ENCODE peak calls at places on chromosomes 13 and 19, in eight cellular contexts. K is naive thymus-derived CD8-positive, alpha-beta T cell; B is naive B cell; D is HEK293T; Y is frontal cortex; N is Right ventricle myocardium superior; M is CD4-positive, alpha-beta T cell; V is AG09309. E is an unnamed sample.

GRCh38 chr13:43878897-43879322 is 630 bp downstream of the CCDC122 start:
- DNase-seq in K (no peak), D (peak), V (peak), Y (peak), B (peak), N (peak), M (peak), E (peak)

GRCh38 chr13:66483712-66484111 is 746.4 kb downstream of the PCDH9 start:
- DNase-seq in D (no peak), Y (no peak), M (no peak), K (no peak), V (no peak), B (no peak), N (no peak), E (no peak)

GRCh38 chr13:24680258-24680920 is at the start of gene ATP12A:
- DNase-seq in N (no peak), Y (peak), K (no peak), V (no peak), B (no peak), D (peak), M (no peak), E (no peak)

GRCh38 chr13:105016266-105016665 is 1519.2 kb downstream of the EFNB2 start:
- DNase-seq in K (no peak), Y (no peak), D (no peak), B (no peak), V (no peak), M (no peak), N (no peak), E (peak)

GRCh38 chr19:56148096-56148495 is 7.0 kb downstream of the ZNF444 start:
- DNase-seq in D (no peak), B (no peak), V (no peak), Y (no peak), M (no peak), K (no peak), N (no peak), E (no peak)

GRCh38 chr13:34776390-34776981 is 165.6 kb upstream of the NBEA start:
- DNase-seq in K (no peak), M (no peak), B (no peak), Y (no peak), N (no peak), V (no peak), D (no peak), E (no peak)

GRCh38 chr19:12825259-12826131 is 8.9 kb downstream of the RTBDN start:
- DNase-seq in D (peak), B (no peak), K (no peak), M (no peak), N (no peak), V (no peak), Y (no peak), E (no peak)

GRCh38 chr19:4803736-4804695 is 12.5 kb downstream of the FEM1A start:
- DNase-seq in K (peak), D (peak), M (peak), B (peak), Y (peak), V (no peak), N (peak), E (no peak)

GRCh38 chr13:24043590-24044350 is 116.8 kb upstream of the SPATA13 start:
- DNase-seq in M (no peak), V (no peak), K (no peak), N (no peak), Y (no peak), B (no peak), D (no peak), E (no peak)

GRCh38 chr19:42422576-42423461 is 4.4 kb downstream of the LIPE start:
- DNase-seq in Y (peak), M (peak), V (no peak), D (no peak), N (no peak), B (peak), K (peak), E (peak)

GRCh38 chr13:65932587-65933239 is 1297.4 kb downstream of the PCDH9 start:
- DNase-seq in V (peak), N (no peak), D (no peak), K (no peak), Y (no peak), M (no peak), B (no peak), E (no peak)

GRCh38 chr13:109743706-109744453 is 42.5 kb downstream of the IRS2 start:
- DNase-seq in M (no peak), K (no peak), B (no peak), Y (no peak), N (no peak), V (no peak), D (no peak), E (no peak)

GRCh38 chr13:27403252-27403678 is 21.2 kb upstream of the GTF3A start:
- DNase-seq in D (no peak), B (no peak), Y (no peak), V (peak), K (no peak), M (no peak), N (no peak), E (no peak)

GRCh38 chr19:48698046-48698445 is 2.3 kb downstream of the FUT2 start:
- DNase-seq in V (no peak), N (no peak), D (no peak), M (no peak), K (no peak), Y (no peak), B (no peak), E (no peak)

GRCh38 chr19:7784856-7785255 is 21.8 kb downstream of the CLEC4M start:
- DNase-seq in M (no peak), Y (no peak), D (no peak), N (no peak), B (no peak), K (no peak), V (no peak), E (no peak)

GRCh38 chr19:3104708-3104983 is 10.5 kb downstream of the GNA11 start:
- DNase-seq in M (no peak), N (no peak), V (no peak), D (no peak), K (no peak), Y (no peak), B (no peak), E (no peak)

GRCh38 chr13:20460744-20461143 is 64.9 kb downstream of the CRYL1 start:
- DNase-seq in V (no peak), Y (no peak), D (peak), N (no peak), M (no peak), B (no peak), K (no peak), E (no peak)

GRCh38 chr13:30026093-30026492 is 175.7 kb upstream of the UBL3 start:
- DNase-seq in B (no peak), D (no peak), M (no peak), Y (no peak), K (no peak), V (peak), N (no peak), E (no peak)

GRCh38 chr19:46861691-46862503 is 1.1 kb downstream of the ARHGAP35 start:
- DNase-seq in K (no peak), B (no peak), D (no peak), Y (no peak), V (no peak), M (no peak), N (no peak), E (peak)

GRCh38 chr19:43723588-43723987 is 7.7 kb downstream of the IRGC start:
- DNase-seq in D (no peak), M (no peak), K (no peak), N (no peak), B (no peak), Y (no peak), V (no peak), E (no peak)

GRCh38 chr19:18433735-18434398 is 4.1 kb downstream of the ISYNA1 start:
- DNase-seq in V (no peak), N (peak), Y (no peak), B (no peak), D (no peak), M (no peak), K (no peak), E (no peak)

GRCh38 chr19:1172353-1173159 is 1.5 kb downstream of the SBNO2 start:
- DNase-seq in K (no peak), V (no peak), M (no peak), N (peak), Y (peak), D (no peak), B (no peak), E (peak)

GRCh38 chr19:14149509-14149994 is 13.2 kb upstream of the ASF1B start:
- DNase-seq in B (peak), V (no peak), N (peak), M (peak), D (no peak), Y (peak), K (peak), E (peak)

GRCh38 chr19:1411255-1412191 is 4.1 kb downstream of the DAZAP1 start:
- DNase-seq in D (no peak), M (no peak), B (no peak), Y (peak), N (peak), K (peak), V (no peak), E (peak)

GRCh38 chr13:114132419-114133121 is at the start of gene RASA3:
- DNase-seq in M (peak), Y (peak), D (peak), K (peak), V (no peak), N (peak), B (peak), E (peak)

GRCh38 chr13:42137856-42138537 is 89.5 kb downstream of the DGKH start:
- DNase-seq in M (no peak), V (no peak), D (no peak), K (no peak), N (no peak), Y (no peak), B (no peak), E (no peak)

GRCh38 chr13:41610426-41610825 is 153.1 kb downstream of the RGCC start:
- DNase-seq in Y (no peak), B (no peak), V (peak), M (no peak), K (no peak), N (peak), D (no peak), E (no peak)

GRCh38 chr13:62629618-62630017 is 1214.0 kb upstream of the PCDH20 start:
- DNase-seq in Y (no peak), B (no peak), M (no peak), V (no peak), K (no peak), N (no peak), D (no peak), E (no peak)

GRCh38 chr19:55603581-55604292 is 1.7 kb upstream of the ZNF865 start:
- DNase-seq in V (no peak), Y (no peak), D (no peak), N (peak), B (no peak), M (no peak), K (no peak), E (no peak)

GRCh38 chr13:53073711-53074110 is 45.1 kb downstream of the OLFM4 start:
- DNase-seq in D (no peak), M (no peak), K (no peak), N (no peak), Y (no peak), B (no peak), V (no peak), E (peak)

GRCh38 chr19:52307275-52307674 is 10.3 kb downstream of the ZNF480 start:
- DNase-seq in V (no peak), K (no peak), M (no peak), N (no peak), Y (no peak), D (no peak), B (no peak), E (no peak)

E was measured in globus pallidus.